ENCODE peak calls at places on chromosomes 1 and 21, in four cellular contexts. S is HCT116, X is K562, J is H1. P is an unnamed sample.

GRCh38 chr1:31952825-31953220 is 14.7 kb upstream of the PTP4A2 start:
- DNase-seq in J (no peak), S (no peak), X (peak; percentile 6), P (no peak)

GRCh38 chr1:6415979-6416656 is 3.6 kb downstream of the HES2 start:
- DNase-seq in S (no peak), X (no peak), J (no peak), P (no peak)

GRCh38 chr1:70779571-70779970 is 268.0 kb downstream of the PTGER3 start:
- DNase-seq in X (no peak), S (no peak), J (no peak), P (no peak)

GRCh38 chr1:151825811-151826660 is 5.6 kb downstream of the RORC start:
- DNase-seq in S (no peak), J (peak; percentile 63), X (peak; percentile 52), P (no peak)

GRCh38 chr1:167083066-167083682 is 7.0 kb downstream of the GPA33 start:
- DNase-seq in S (no peak), X (no peak), J (no peak), P (no peak)

GRCh38 chr1:47448462-47449233 is 10.8 kb downstream of the FOXD2 start:
- DNase-seq in J (no peak), S (no peak), X (no peak), P (no peak)

GRCh38 chr1:13583592-13583963 is at the start of gene PDPN:
- DNase-seq in X (no peak), J (peak; percentile 85), S (no peak), P (peak; percentile 62)

GRCh38 chr1:178192686-178193085 is 98.8 kb downstream of the RASAL2 start:
- DNase-seq in X (no peak), J (no peak), S (no peak), P (no peak)

GRCh38 chr1:51512611-51513010 is 6.5 kb downstream of the EPS15 start:
- DNase-seq in J (no peak), X (no peak), S (no peak), P (no peak)

GRCh38 chr1:19942088-19942487 is 18.7 kb upstream of the PLA2G2E start:
- DNase-seq in S (no peak), X (no peak), J (no peak), P (no peak)

GRCh38 chr1:203324103-203325003 is 19.0 kb downstream of the BTG2 start:
- DNase-seq in X (no peak), J (no peak), S (no peak), P (no peak)
- H3K9ac ChIP-seq in X (no peak overlapping the region), J (no peak overlapping the region), S (no peak overlapping the region), P (peak overlapping the region; percentile 24)

GRCh38 chr1:195934839-195935557 is 673.2 kb downstream of the KCNT2 start:
- DNase-seq in X (no peak), S (no peak), J (no peak), P (no peak)
- TF ChIP-seq ZNF274 in X (no peak), S (no peak), J (no peak), P (no peak)

DNA sequence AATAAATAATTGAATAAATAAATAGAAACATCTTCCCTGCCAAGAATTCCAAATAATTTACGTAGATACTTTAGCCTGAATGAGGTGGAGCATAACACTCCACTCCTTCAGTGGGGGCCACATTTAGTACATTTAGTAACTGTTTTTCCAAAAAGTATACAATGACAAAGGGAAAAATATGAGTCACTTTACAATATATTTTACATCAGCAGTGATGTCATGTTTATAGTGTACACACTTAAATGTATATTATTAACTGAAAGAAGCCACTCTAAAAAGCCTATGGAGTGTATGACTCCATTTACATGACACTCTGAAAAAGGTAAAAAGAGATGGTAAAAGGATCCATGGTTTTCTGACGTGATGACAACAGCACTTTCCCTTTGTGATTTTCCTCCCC is 344.5 kb upstream of the GREM2 start:
- DNase-seq in S (no peak), J (no peak), X (no peak), P (no peak)
- H3K4me1 ChIP-seq in S (no peaks in the 10 kb centered on the region), J (no peaks in the 10 kb centered on the region), X (no peaks in the 10 kb centered on the region), P (no peaks in the 10 kb centered on the region)

DNA sequence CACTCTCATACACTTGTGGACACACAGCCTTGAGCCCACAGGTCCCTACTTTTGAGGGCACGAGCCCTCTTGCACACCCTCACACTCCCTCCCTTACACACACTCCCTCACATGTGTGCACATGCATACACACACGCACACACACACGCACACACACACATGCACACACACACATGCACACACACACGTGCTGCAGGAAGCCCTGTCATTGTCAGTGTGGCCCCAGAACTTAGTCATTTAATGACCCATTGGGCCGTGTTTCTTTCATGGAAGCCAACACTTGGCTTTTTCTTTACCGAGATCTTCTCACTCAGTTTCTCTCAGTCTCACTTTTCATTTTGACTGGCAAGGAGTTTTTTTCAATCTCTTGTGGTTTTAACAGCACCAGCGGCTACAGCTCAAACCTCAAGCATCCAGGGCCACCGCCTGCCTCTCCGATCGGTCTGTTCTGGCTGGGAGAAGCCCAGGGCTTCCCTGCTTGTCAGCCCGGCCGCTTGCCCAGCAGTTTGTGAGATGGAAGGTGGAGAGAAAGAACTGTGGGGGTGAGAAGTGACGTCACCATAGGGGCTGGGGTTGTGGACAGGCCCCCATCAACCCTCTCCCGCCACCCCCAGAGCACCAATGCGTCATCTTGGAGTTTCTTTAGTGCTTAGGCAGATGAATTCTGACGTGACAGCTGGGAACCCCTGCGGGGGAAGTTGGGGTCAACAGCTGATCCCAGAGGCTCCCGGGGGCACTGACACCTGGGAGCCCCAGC is 15.8 kb upstream of the TNFRSF8 start:
- DNase-seq in J (no peak), S (no peak), X (no peak), P (no peak)
- H3K9ac ChIP-seq in J (no peak overlapping the region), S (no peak overlapping the region), X (peak overlapping the region; percentile 61), P (no peak overlapping the region)

DNA sequence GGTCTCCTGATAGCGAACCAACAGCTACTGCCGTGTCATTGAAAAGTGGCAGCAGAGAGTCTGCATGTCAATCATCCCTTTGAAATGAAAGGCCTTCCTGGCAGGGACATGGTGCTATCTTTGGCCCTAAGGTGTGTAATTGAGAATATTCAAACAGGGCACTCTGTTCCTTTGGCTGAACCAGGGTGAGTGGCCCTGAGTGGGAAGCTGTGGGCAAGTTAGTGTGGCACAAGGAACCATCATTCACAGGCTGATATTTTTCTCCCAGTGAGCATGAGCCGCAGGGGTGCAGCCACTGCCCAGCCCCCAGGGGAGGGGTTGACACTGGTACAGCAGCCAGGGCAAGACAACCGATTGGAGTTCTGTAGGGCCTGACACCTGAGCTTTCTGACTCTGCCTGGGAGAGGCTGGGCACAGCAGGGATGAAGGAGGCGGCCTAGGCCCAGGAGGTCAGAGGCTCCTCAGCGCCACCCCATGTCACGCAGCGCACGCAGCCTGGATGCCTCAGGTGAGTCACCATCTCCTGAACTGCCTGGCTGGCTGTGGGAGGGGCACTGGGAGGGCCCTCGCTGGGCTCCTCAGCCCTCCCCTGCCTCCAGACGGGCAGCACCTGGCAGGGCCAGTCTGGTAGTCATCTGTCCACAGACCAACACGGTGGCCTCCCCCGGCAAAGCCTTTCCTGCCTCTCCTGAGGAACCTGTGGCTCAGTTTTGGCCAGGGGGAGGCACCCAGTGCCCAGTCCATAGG is 13.2 kb downstream of the QSOX1 start:
- DNase-seq in J (peak; percentile 82), S (peak; percentile 80), X (peak; percentile 39), P (peak; percentile 57)
- TF ChIP-seq ZNF274 in J (no peak), S (no peak), X (no peak), P (no peak)

GRCh38 chr21:45078371-45078770 is 4.0 kb downstream of the ADARB1 start:
- DNase-seq in S (no peak), J (no peak), X (no peak), P (no peak)
- H3K4me1 ChIP-seq in S (peaks cover 25% of the 10 kb centered on the region), J (peaks cover 7% of the 10 kb centered on the region), X (peaks cover 18% of the 10 kb centered on the region), P (no peaks in the 10 kb centered on the region)